ENCODE peak calls at places on chromosome 19, in five cellular contexts. V, Q, W, H and G are unnamed samples.

GRCh38 chr19:2678043-2678671 is 24.3 kb downstream of the GNG7 start:
- DNase-seq in V (no peak), Q (no peak), W (no peak), H (no peak), G (no peak)

GRCh38 chr19:48461982-48462655 is 6.7 kb downstream of the KCNJ14 start:
- DNase-seq in Q (no peak), V (no peak), W (no peak), H (no peak), G (no peak)

GRCh38 chr19:4742717-4743646 is 19.3 kb upstream of the DPP9 start:
- DNase-seq in W (no peak), Q (no peak), V (no peak), H (no peak), G (no peak)

GRCh38 chr19:1396019-1396767 is 5.1 kb downstream of the GAMT start:
- DNase-seq in H (no peak), Q (no peak), W (no peak), V (no peak), G (no peak)

GRCh38 chr19:44260343-44260681 is 626 bp downstream of the ZNF233 start:
- DNase-seq in Q (no peak), V (no peak), H (no peak), W (no peak), G (no peak)

GRCh38 chr19:40611096-40611495 is 9.9 kb downstream of the LTBP4 start:
- DNase-seq in Q (no peak), W (peak; percentile 82), H (no peak), V (no peak), G (no peak)

GRCh38 chr19:42042455-42043170 is 27.4 kb downstream of the GRIK5 start:
- DNase-seq in H (no peak), V (no peak), Q (no peak), W (no peak), G (no peak)

GRCh38 chr19:42150940-42151339 is 18.7 kb upstream of the POU2F2 start:
- DNase-seq in H (no peak), W (no peak), Q (no peak), V (no peak), G (no peak)

GRCh38 chr19:34480971-34481821 is at the start of gene WTIP:
- DNase-seq in Q (peak; percentile 58), W (peak; percentile 80), V (peak; percentile 92), H (peak; percentile 94), G (peak; percentile 87)

GRCh38 chr19:48925240-48925843 is 8.2 kb upstream of the DHDH start:
- DNase-seq in W (peak; percentile 95), H (peak; percentile 93), Q (no peak), V (no peak), G (peak; percentile 68)

GRCh38 chr19:18349524-18350128 is 9.2 kb downstream of the PGPEP1 start:
- DNase-seq in V (peak; percentile 65), H (peak; percentile 47), Q (peak; percentile 49), W (peak; percentile 67), G (peak; percentile 74)

GRCh38 chr19:17953869-17954268 is 13.0 kb upstream of the KCNN1 start:
- DNase-seq in Q (no peak), W (no peak), H (no peak), V (no peak), G (no peak)

GRCh38 chr19:7852851-7853759 is 21.1 kb downstream of the PRR36 start:
- DNase-seq in V (no peak), W (peak; percentile 81), H (peak; percentile 44), Q (no peak), G (peak; percentile 48)

GRCh38 chr19:16660763-16661479 is at the start of gene TMEM38A:
- DNase-seq in H (no peak), W (peak; percentile 30), V (no peak), Q (peak; percentile 16), G (no peak)

GRCh38 chr19:39155114-39155700 is 29.6 kb downstream of the PAK4 start:
- DNase-seq in H (no peak), Q (no peak), V (no peak), W (peak; percentile 18), G (no peak)

GRCh38 chr19:18021121-18021755 is 13.3 kb downstream of the ARRDC2 start:
- DNase-seq in W (peak; percentile 74), V (peak; percentile 90), H (peak; percentile 82), Q (peak; percentile 76), G (peak; percentile 84)

GRCh38 chr19:41706741-41707501 is 1.5 kb upstream of the CEACAM5 start:
- DNase-seq in H (no peak), W (peak; percentile 58), Q (no peak), V (no peak), G (no peak)

GRCh38 chr19:47272448-47273312 is 2.0 kb upstream of the INAFM1 start:
- DNase-seq in W (no peak), Q (peak; percentile 32), V (no peak), H (peak; percentile 35), G (peak; percentile 34)

GRCh38 chr19:15463865-15464371 is 426 bp downstream of the RASAL3 start:
- DNase-seq in W (no peak), Q (no peak), V (no peak), H (no peak), G (no peak)

GRCh38 chr19:3476830-3477229 is 3.5 kb downstream of the SMIM24 start:
- DNase-seq in H (no peak), V (no peak), Q (no peak), W (no peak), G (no peak)

GRCh38 chr19:56333506-56333905 is 18.9 kb upstream of the ZSCAN5A start:
- DNase-seq in W (peak; percentile 72), V (peak; percentile 45), H (peak; percentile 29), Q (no peak), G (peak; percentile 66)

GRCh38 chr19:17522988-17523872 is 11.8 kb downstream of the PGLS start:
- DNase-seq in H (no peak), Q (no peak), V (no peak), W (no peak), G (no peak)

GRCh38 chr19:50649433-50650391 is at the start of gene C19orf81:
- DNase-seq in W (no peak), V (no peak), Q (no peak), H (no peak), G (no peak)

GRCh38 chr19:42540071-42540553 is 11.8 kb upstream of the CEACAM1 start:
- DNase-seq in Q (no peak), V (no peak), H (peak; percentile 3), W (no peak), G (peak; percentile 22)

GRCh38 chr19:40553885-40554857 is 22.5 kb upstream of the SHKBP1 start:
- DNase-seq in W (peak; percentile 30), V (no peak), H (no peak), Q (no peak), G (no peak)

GRCh38 chr19:35720163-35720524 is 2.3 kb downstream of the KMT2B start:
- DNase-seq in W (no peak), V (no peak), H (no peak), Q (no peak), G (no peak)

GRCh38 chr19:18168673-18169381 is 4.8 kb upstream of the IFI30 start:
- DNase-seq in Q (no peak), H (no peak), V (no peak), W (no peak), G (no peak)

DNA sequence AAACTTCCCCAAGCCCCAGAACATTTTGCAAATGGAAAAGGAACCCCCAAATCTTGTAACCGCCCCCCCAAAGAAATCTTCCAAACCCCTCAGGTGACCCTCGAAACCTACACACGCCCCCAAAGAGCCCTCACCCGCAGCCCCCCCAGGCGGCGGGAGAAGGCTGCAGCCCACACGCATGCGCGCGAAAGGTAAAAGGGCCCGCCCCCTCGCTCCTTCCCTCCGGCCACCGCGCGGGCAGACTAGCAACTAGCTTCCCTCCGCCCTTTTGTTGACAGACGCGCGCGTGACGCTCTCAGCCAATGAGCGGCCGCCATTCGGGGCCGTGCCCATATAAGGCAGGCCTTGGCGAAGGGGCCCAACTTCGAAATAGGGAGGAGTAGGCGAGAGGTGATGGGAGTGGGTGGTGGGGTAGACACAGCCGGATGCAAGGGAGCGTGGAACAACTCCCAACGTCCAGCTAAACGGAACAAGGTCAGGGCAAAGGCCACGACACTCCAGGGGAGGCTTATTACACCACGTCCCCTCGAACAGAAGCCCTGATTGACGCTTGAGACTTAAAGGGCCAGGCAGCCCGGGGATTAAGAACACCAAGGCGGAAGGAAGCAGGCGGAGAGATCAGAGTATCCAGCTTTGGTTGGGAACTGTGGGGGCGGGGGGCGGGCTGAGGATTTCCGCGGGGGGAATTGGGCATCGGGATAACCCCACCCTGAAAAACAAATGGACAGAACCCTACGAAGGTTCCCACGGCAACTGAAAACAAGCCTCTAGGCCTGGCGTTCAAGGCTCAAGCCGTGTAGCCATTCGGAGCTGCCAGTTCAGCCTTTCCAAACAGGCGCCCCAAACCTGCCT is 13.3 kb downstream of the FBXO46 start:
- DNase-seq in Q (peak; percentile 97), V (peak; percentile 100), W (peak; percentile 97), H (peak; percentile 98), G (peak; percentile 98)
- TF ChIP-seq CTCF in Q (no peak), V (peak; percentile 11), W (peak; percentile 21), H (no peak), G (peak; percentile 34)

GRCh38 chr19:30551271-30551670 is 179.1 kb downstream of the ZNF536 start:
- DNase-seq in Q (no peak), W (no peak), V (no peak), H (no peak), G (no peak)

GRCh38 chr19:30547192-30547591 is 175.0 kb downstream of the ZNF536 start:
- DNase-seq in H (no peak), Q (no peak), V (no peak), W (no peak), G (no peak)

GRCh38 chr19:30546332-30546731 is 174.1 kb downstream of the ZNF536 start:
- DNase-seq in V (no peak), Q (no peak), H (no peak), W (no peak), G (no peak)

GRCh38 chr19:30545752-30546151 is 173.6 kb downstream of the ZNF536 start:
- DNase-seq in H (no peak), V (no peak), Q (no peak), W (no peak), G (no peak)

GRCh38 chr19:30549151-30549550 is 177.0 kb downstream of the ZNF536 start:
- DNase-seq in H (no peak), Q (no peak), W (no peak), V (no peak), G (no peak)
- H3K4me3 ChIP-seq in H (no peak overlapping the region), Q (no peak overlapping the region), W (no peak overlapping the region), V (no peak overlapping the region), G (no peak overlapping the region)

GRCh38 chr19:10230155-10230903 is 802 bp downstream of the S1PR2 start:
- DNase-seq in W (no peak), Q (peak; percentile 40), V (peak; percentile 48), H (peak; percentile 54), G (peak; percentile 64)
- TF ChIP-seq CTCF in W (no peak), Q (no peak), V (peak; percentile 8), H (peak; percentile 11), G (peak; percentile 27)

GRCh38 chr19:51903192-51903591 is 1.6 kb downstream of the ZNF649 start:
- DNase-seq in V (no peak), Q (no peak), H (no peak), W (no peak), G (no peak)
- H3K4me3 ChIP-seq in V (no peak overlapping the region), Q (no peak overlapping the region), H (no peak overlapping the region), W (no peak overlapping the region), G (no peak overlapping the region)